ENCODE peak calls at places on chromosomes 3 and 15, in ten cellular contexts. I is cardiac fibroblast, J is GM23338, G is breast epithelium, D is heart right ventricle, L is mammary epithelial cell, X is fibroblast of mammary gland, S is HL-60, Q is thoracic aorta, O is endodermal cell. C is an unnamed sample.
A peak's percentile ranks its signal among the peaks of the same experiment; 100 is the strongest.

GRCh38 chr3:189839576-189839975 is 208.4 kb downstream of the TP63 start:
- DNase-seq in I (peak; percentile 61), J (no peak), G (no peak), D (no peak), L (peak; percentile 83), X (peak; percentile 77), S (peak; percentile 34), Q (no peak), O (no peak), C (no peak)

GRCh38 chr15:25663515-25663914 is 199.6 kb downstream of the ATP10A start:
- DNase-seq in I (no peak), J (no peak), G (no peak), D (no peak), L (no peak), X (no peak), S (no peak), Q (no peak), O (no peak), C (no peak)

GRCh38 chr3:148223266-148223665 is 474.4 kb upstream of the AGTR1 start:
- DNase-seq in I (no peak), J (no peak), G (no peak), D (no peak), L (no peak), X (peak; percentile 9), S (no peak), Q (no peak), O (no peak), C (no peak)

GRCh38 chr3:152100491-152101086 is 168.1 kb upstream of the MBNL1 start:
- DNase-seq in I (no peak), J (peak; percentile 63), G (no peak), D (no peak), L (no peak), X (no peak), S (peak; percentile 68), Q (no peak), O (peak; percentile 53), C (no peak)

GRCh38 chr15:69285834-69286233 is 12.9 kb upstream of the PAQR5 start:
- DNase-seq in I (no peak), J (no peak), G (no peak), D (no peak), L (no peak), X (no peak), S (no peak), Q (no peak), O (no peak), C (peak; percentile 75)

GRCh38 chr3:53402323-53402722 is 55.0 kb upstream of the DCP1A start:
- DNase-seq in I (no peak), J (no peak), G (no peak), D (no peak), L (no peak), X (no peak), S (no peak), Q (no peak), O (no peak), C (no peak)

GRCh38 chr15:66763186-66764066 is 61.4 kb downstream of the SMAD6 start:
- DNase-seq in I (no peak), J (no peak), G (peak; percentile 93), D (peak; percentile 90), L (no peak), X (no peak), S (no peak), Q (peak; percentile 77), O (no peak), C (no peak)

GRCh38 chr15:38991126-38991525 is 426.5 kb upstream of the RASGRP1 start:
- DNase-seq in I (peak; percentile 69), J (peak; percentile 74), G (no peak), D (no peak), L (peak; percentile 24), X (peak; percentile 74), S (no peak), Q (no peak), O (peak; percentile 54), C (no peak)

GRCh38 chr3:120678984-120679383 is 3.1 kb downstream of the HGD start:
- DNase-seq in I (peak; percentile 27), J (no peak), G (no peak), D (no peak), L (no peak), X (no peak), S (no peak), Q (no peak), O (no peak), C (no peak)

GRCh38 chr3:30655187-30655812 is 48.9 kb downstream of the TGFBR2 start:
- DNase-seq in I (no peak), J (no peak), G (no peak), D (no peak), L (peak; percentile 34), X (peak; percentile 41), S (no peak), Q (no peak), O (no peak), C (no peak)

GRCh38 chr3:184748219-184749135 is 36.6 kb upstream of the MAGEF1 start:
- DNase-seq in I (peak; percentile 9), J (peak; percentile 81), G (no peak), D (no peak), L (peak; percentile 83), X (peak; percentile 33), S (no peak), Q (no peak), O (peak; percentile 77), C (no peak)

GRCh38 chr3:4886448-4886847 is 92.8 kb upstream of the BHLHE40 start:
- DNase-seq in I (no peak), J (no peak), G (no peak), D (no peak), L (no peak), X (no peak), S (no peak), Q (no peak), O (no peak), C (no peak)

GRCh38 chr3:4884901-4885300 is 94.3 kb upstream of the BHLHE40 start:
- DNase-seq in I (no peak), J (no peak), G (no peak), D (no peak), L (no peak), X (no peak), S (no peak), Q (no peak), O (no peak), C (no peak)

GRCh38 chr3:4887177-4887576 is 92.1 kb upstream of the BHLHE40 start:
- DNase-seq in I (no peak), J (no peak), G (no peak), D (no peak), L (no peak), X (no peak), S (no peak), Q (no peak), O (no peak), C (no peak)

GRCh38 chr3:4883011-4883410 is 96.2 kb upstream of the BHLHE40 start:
- DNase-seq in I (no peak), J (no peak), G (no peak), D (no peak), L (no peak), X (no peak), S (no peak), Q (no peak), O (no peak), C (no peak)

DNA sequence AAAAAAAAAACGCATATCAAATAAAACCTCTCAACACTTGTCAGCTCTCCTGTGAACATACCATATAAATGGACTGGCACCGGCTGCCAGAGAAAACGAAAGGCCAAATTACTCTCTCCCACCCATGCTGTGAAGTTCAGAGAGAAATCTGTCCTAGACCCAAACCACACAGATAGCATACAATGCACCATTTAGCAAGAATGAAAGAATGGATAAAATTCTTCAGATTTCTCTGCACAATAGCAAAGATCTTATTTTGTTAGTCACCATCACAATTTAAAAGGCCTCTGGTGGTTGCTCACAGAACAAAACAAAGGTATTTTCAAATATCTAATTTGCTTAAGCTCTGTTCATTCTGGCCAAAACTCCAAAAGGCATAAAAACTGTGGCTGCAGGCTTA is 93.9 kb upstream of the BHLHE40 start:
- DNase-seq in I (peak; percentile 75), J (no peak), G (no peak), D (no peak), L (no peak), X (no peak), S (no peak), Q (no peak), O (no peak), C (no peak)
- TF ChIP-seq CTCF in I (peak; percentile 19), J (no peak), G (no peak), D (no peak), L (no peak), X (no peak), S (no peak), Q (no peak), O (no peak), C (no peak)

GRCh38 chr3:66037986-66038369 is 740 bp downstream of the MAGI1 start:
- DNase-seq in I (no peak), J (no peak), G (peak; percentile 56), D (peak; percentile 17), L (peak; percentile 38), X (no peak), S (no peak), Q (no peak), O (peak; percentile 63), C (no peak)

GRCh38 chr3:66038726-66039589 is at the start of gene MAGI1:
- DNase-seq in I (peak; percentile 96), J (peak; percentile 97), G (peak; percentile 88), D (peak; percentile 94), L (peak; percentile 93), X (peak; percentile 94), S (peak; percentile 2), Q (peak; percentile 60), O (peak; percentile 98), C (peak; percentile 96)

GRCh38 chr3:66041116-66041515 is 2.4 kb upstream of the MAGI1 start:
- DNase-seq in I (peak; percentile 69), J (no peak), G (no peak), D (no peak), L (no peak), X (peak; percentile 72), S (no peak), Q (no peak), O (no peak), C (no peak)

GRCh38 chr3:66038384-66038725 is 363 bp downstream of the MAGI1 start:
- DNase-seq in I (no peak), J (no peak), G (no peak), D (no peak), L (no peak), X (no peak), S (no peak), Q (no peak), O (no peak), C (no peak)

GRCh38 chr3:66039590-66039887 is 821 bp upstream of the MAGI1 start:
- DNase-seq in I (peak; percentile 40), J (peak; percentile 74), G (no peak), D (peak; percentile 49), L (peak; percentile 32), X (peak; percentile 21), S (no peak), Q (no peak), O (peak; percentile 87), C (no peak)
- TF ChIP-seq CTCF in I (peak; percentile 3), J (no peak), G (no peak), D (no peak), L (no peak), X (no peak), S (no peak), Q (no peak), O (peak; percentile 45), C (no peak)

GRCh38 chr15:81222007-81222406 is 25.3 kb downstream of the IL16 start:
- DNase-seq in I (no peak), J (peak; percentile 34), G (no peak), D (no peak), L (no peak), X (no peak), S (no peak), Q (no peak), O (no peak), C (peak; percentile 48)
- TF ChIP-seq CTCF in I (no peak), J (peak; percentile 22), G (no peak), D (no peak), L (no peak), X (no peak), S (no peak), Q (no peak), O (peak; percentile 49), C (no peak)

GRCh38 chr15:57861039-57861638 is 154.6 kb downstream of the POLR2M start:
- DNase-seq in I (peak; percentile 87), J (peak; percentile 76), G (no peak), D (peak; percentile 36), L (peak; percentile 61), X (peak; percentile 82), S (peak; percentile 1), Q (no peak), O (no peak), C (no peak)
- TF ChIP-seq CTCF in I (peak; percentile 63), J (peak; percentile 95), G (peak; percentile 86), D (peak; percentile 85), L (peak; percentile 75), X (peak; percentile 81), S (peak; percentile 59), Q (peak; percentile 86), O (peak; percentile 92), C (peak; percentile 88)

C was measured in osteocyte.